ENCODE peak calls at places on chromosomes 2 and 18, in five cellular contexts. W, P, I, T and Q are unnamed samples.

GRCh38 chr2:97747716-97748115 is 34.3 kb downstream of the ZAP70 start:
- DNase-seq in W (no peak), P (no peak), I (no peak), T (no peak), Q (no peak)

GRCh38 chr2:85246348-85246747 is 81.4 kb downstream of the TGOLN2 start:
- DNase-seq in W (no peak), P (no peak), I (no peak), T (no peak), Q (no peak)

GRCh38 chr18:4528405-4528804 is 73.3 kb upstream of the DLGAP1 start:
- DNase-seq in W (no peak), P (no peak), I (no peak), T (no peak), Q (no peak)

GRCh38 chr2:55229221-55229620 is 2.9 kb downstream of the CLHC1 start:
- DNase-seq in W (no peak), P (no peak), I (no peak), T (no peak), Q (no peak)

GRCh38 chr18:49650426-49650891 is 88.6 kb downstream of the LIPG start:
- DNase-seq in W (no peak), P (no peak), I (no peak), T (no peak), Q (no peak)

GRCh38 chr2:14872779-14873325 is 240.3 kb downstream of the LRATD1 start:
- DNase-seq in W (no peak), P (no peak), I (no peak), T (no peak), Q (no peak)

GRCh38 chr2:1603059-1603458 is 141.3 kb downstream of the PXDN start:
- DNase-seq in W (no peak), P (no peak), I (no peak), T (no peak), Q (peak)

GRCh38 chr2:11528228-11528627 is 5.6 kb upstream of the GREB1 start:
- DNase-seq in W (no peak), P (no peak), I (no peak), T (no peak), Q (no peak)

GRCh38 chr2:240325654-240326031 is 109.8 kb upstream of the GPC1 start:
- DNase-seq in W (peak), P (peak), I (no peak), T (no peak), Q (no peak)

GRCh38 chr18:48798334-48799197 is 152.2 kb downstream of the SMAD7 start:
- DNase-seq in W (peak), P (no peak), I (peak), T (peak), Q (peak)

GRCh38 chr2:28447943-28448737 is 47.7 kb upstream of the PLB1 start:
- DNase-seq in W (no peak), P (no peak), I (no peak), T (no peak), Q (no peak)